ENCODE peak calls at places on chromosomes 5 and 9, in five cellular contexts. W, V, F, D and L are unnamed samples.

GRCh38 chr5:14405706-14406553 is 175.7 kb upstream of the OTULINL start:
- DNase-seq in V (no peak), F (no peak), D (no peak), W (no peak), L (no peak)

GRCh38 chr5:77168187-77168883 is 42.1 kb upstream of the PDE8B start:
- DNase-seq in F (no peak), W (no peak), V (no peak), D (no peak), L (no peak)

GRCh38 chr9:97564291-97565175 is 63.1 kb downstream of the TMOD1 start:
- DNase-seq in F (no peak), V (no peak), D (no peak), W (peak; percentile 16), L (no peak)

GRCh38 chr9:90054810-90055209 is 450.0 kb downstream of the GADD45G start:
- DNase-seq in W (no peak), F (no peak), D (no peak), V (no peak), L (no peak)

GRCh38 chr5:99005506-99005905 is 76.7 kb upstream of the CHD1 start:
- DNase-seq in V (no peak), D (no peak), F (no peak), W (no peak), L (no peak)

GRCh38 chr5:39160576-39161213 is 58.7 kb downstream of the FYB1 start:
- DNase-seq in V (no peak), F (no peak), D (no peak), W (no peak), L (no peak)

GRCh38 chr9:35726876-35727438 is 5.0 kb downstream of the TLN1 start:
- DNase-seq in V (no peak), F (no peak), D (no peak), W (peak; percentile 53), L (no peak)

GRCh38 chr5:53411388-53411787 is 69.0 kb upstream of the FST start:
- DNase-seq in F (no peak), D (no peak), W (no peak), V (no peak), L (no peak)

GRCh38 chr9:110426052-110426709 is 88.5 kb upstream of the TXNDC8 start:
- DNase-seq in F (no peak), W (no peak), V (no peak), D (no peak), L (no peak)

GRCh38 chr5:42360641-42361320 is 62.5 kb upstream of the GHR start:
- DNase-seq in V (no peak), F (peak; percentile 50), D (no peak), W (peak; percentile 36), L (no peak)